ENCODE peak calls at places on chromosomes 2 and 18, in seven cellular contexts. H, G, I, T, N, E and P are unnamed samples.

GRCh38 chr2:69166812-69167468 is 154.0 kb downstream of the ANTXR1 start:
- DNase-seq in N (no peak), I (no peak), E (no peak), G (peak; percentile 16), H (no peak), T (no peak), P (no peak)

GRCh38 chr18:58263055-58263732 is 219.2 kb downstream of the NEDD4L start:
- DNase-seq in H (no peak), I (no peak), G (no peak), N (peak; percentile 86), T (no peak), E (no peak), P (no peak)

GRCh38 chr18:23811176-23811575 is 121.9 kb downstream of the LAMA3 start:
- DNase-seq in N (no peak), E (no peak), H (no peak), G (no peak), T (no peak), I (no peak), P (no peak)

GRCh38 chr2:195494452-195494851 is 162.6 kb upstream of the SLC39A10 start:
- DNase-seq in I (no peak), E (no peak), H (no peak), N (no peak), G (no peak), T (no peak), P (no peak)

GRCh38 chr2:241774419-241775222 is 2.0 kb upstream of the GAL3ST2 start:
- DNase-seq in I (no peak), H (peak; percentile 37), E (peak; percentile 79), G (no peak), N (peak; percentile 53), T (peak; percentile 53), P (no peak)

GRCh38 chr18:25310045-25310444 is 41.9 kb downstream of the ZNF521 start:
- DNase-seq in H (no peak), E (no peak), I (no peak), G (no peak), N (peak; percentile 45), T (no peak), P (no peak)

GRCh38 chr2:11160731-11161455 is 5.6 kb downstream of the SLC66A3 start:
- DNase-seq in G (no peak), N (no peak), I (no peak), E (peak; percentile 30), T (no peak), H (no peak), P (no peak)

GRCh38 chr18:75200644-75201272 is 8.2 kb downstream of the PTGR3 start:
- DNase-seq in H (no peak), N (no peak), E (no peak), I (no peak), G (no peak), T (no peak), P (no peak)

GRCh38 chr18:79879566-79879965 is 71.9 kb downstream of the SLC66A2 start:
- DNase-seq in I (no peak), T (no peak), N (no peak), E (no peak), H (no peak), G (no peak), P (no peak)

GRCh38 chr2:113277474-113278072 is 1.1 kb downstream of the PAX8 start:
- DNase-seq in N (no peak), T (no peak), I (no peak), H (no peak), E (no peak), G (no peak), P (no peak)
- H3K4me3 ChIP-seq in N (no peak overlapping the region), T (no peak overlapping the region), I (no peak overlapping the region), H (no peak overlapping the region), E (no peak overlapping the region), G (peak overlapping the region; percentile 12), P (no peak overlapping the region)

DNA sequence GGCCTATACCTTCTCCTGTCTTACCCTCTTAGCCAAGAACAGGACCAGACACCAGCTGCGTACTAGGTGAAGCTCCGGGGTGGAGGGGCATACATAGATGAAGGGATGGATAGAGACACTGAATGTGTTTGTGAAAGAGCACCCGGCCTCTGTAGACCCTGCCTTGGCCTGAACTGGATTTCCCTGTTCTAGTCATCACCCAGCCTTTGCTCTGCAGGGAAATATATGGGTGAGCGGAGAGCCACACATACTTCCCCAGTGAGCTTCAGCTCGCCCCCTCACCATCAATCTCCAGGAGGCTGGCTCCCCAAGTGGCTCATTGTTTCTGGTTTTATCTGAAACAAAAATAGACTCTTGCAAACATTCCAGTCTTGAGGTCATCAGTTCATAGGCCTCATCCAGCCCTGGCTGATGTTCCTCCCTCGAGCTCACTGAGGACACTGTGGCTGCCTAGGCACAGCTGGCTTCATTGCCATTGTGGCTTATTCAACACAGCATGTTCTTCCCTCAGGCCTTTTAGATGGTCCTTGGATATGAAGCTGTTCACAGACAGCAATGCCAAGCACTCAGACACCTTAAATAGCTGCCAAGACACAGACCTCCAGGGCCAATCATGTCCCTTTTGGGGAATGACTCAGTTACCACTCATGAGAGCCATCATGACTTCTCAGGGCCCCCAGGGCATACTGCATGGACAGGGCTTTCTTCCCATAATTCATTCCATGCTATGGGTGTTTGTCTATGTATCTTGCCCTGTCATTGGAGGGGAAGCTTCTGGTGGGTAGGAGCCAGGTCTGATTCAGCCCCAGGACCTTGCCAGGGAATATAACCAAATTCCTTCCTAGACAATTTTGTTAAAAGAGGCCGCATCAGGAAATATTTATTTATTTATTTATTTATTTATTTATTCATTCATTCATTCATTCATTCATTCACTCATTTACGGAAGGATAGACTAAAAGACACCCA is 82.4 kb downstream of the TTC32 start:
- DNase-seq in E (no peak), N (peak; percentile 92), I (no peak), H (no peak), G (no peak), T (no peak), P (no peak)
- TF ChIP-seq CTCF in E (no peak), N (no peak), I (no peak), H (no peak), G (no peak), T (no peak), P (no peak)

GRCh38 chr18:77076111-77076510 is 56.5 kb downstream of the MBP start:
- DNase-seq in E (no peak), G (no peak), N (no peak), T (no peak), I (no peak), H (no peak), P (no peak)
- H3K36me3 ChIP-seq in E (no peaks in the 10 kb centered on the region), G (no peaks in the 10 kb centered on the region), N (no peaks in the 10 kb centered on the region), T (no peaks in the 10 kb centered on the region), I (no peaks in the 10 kb centered on the region), H (no peaks in the 10 kb centered on the region), P (no peaks in the 10 kb centered on the region)

DNA sequence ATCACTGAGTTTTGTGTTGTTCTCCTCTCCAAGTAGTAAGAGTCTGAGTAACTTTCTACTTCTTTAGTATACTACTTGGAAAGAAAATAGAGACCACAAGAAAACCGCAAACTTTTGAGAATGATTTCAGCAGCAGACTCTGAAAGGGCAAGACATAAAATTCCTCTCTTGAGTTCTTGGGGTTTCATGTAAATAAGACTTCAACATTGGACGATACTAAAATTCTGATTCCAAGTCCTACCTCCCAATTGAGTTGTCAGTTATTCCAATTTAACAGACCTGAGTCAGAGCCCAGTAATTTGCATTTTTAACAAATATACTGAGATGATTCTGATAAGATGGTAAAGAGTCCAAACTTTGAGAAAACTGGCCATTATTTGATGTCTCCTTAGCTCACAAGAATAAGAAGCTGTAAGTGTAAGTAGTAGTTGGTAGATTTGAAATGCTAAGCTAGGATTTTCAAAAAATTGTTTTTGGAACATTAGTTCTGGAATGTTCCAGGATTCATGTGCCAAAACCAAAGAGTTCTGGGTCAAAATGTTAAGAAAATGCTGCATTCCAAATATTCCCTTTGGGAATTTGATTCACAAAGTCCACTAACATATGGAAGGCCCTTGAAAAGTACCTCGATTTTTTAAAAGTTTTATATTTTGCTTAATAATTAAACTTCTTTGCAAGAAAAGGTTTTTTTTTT is 261.5 kb upstream of the SPOPL start:
- DNase-seq in H (no peak), T (no peak), N (no peak), E (no peak), I (no peak), G (no peak), P (no peak)
- H3K4me3 ChIP-seq in H (no peak overlapping the region), T (no peak overlapping the region), N (no peak overlapping the region), E (no peak overlapping the region), I (no peak overlapping the region), G (no peak overlapping the region), P (no peak overlapping the region)

DNA sequence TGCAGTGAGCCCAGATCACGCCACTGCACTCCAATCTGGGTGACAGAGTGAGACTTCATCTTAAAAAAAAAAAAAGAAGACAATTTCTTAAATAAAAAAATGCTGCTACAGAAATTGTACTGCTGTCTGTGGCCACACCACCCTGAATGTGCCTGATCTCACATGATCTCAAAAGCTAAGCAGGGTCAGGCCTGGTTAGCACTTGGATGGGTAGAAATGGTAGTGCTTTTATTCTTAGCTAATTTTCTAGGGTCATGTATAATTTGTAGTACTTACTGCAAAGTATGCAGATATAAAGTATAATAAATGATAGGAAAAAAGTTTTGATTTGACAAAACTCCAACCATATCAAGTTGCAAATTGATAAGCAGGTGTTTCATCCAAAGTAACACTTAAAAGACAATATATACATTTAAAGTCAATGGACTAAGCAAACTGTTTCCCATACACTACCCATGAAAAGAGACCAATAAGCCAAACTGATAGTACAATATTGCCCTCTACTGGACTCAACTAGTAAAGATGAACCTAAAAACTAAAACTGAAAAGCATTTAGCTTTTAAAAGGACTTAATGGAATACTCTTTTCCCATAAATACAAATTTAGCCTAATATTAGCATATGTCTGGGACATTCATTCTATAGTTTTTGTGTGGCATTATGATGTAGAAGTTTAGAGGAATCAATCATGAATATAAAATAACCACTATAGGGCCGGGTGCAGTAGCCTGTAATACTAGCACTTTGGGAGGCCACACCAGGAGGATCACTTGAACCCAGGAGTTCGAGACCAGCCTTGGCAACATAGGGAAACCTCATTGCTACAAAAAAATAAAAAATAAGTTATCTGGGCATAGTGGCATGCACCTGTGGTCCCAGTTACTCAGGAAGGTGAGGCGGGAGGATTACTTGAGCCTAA is 18.6 kb upstream of the PEX13 start:
- DNase-seq in H (no peak), I (no peak), N (peak; percentile 65), G (no peak), E (no peak), T (no peak), P (no peak)
- TF ChIP-seq CTCF in H (no peak), I (peak; percentile 59), N (peak; percentile 47), G (peak; percentile 74), E (peak; percentile 56), T (peak; percentile 62), P (peak; percentile 43)

GRCh38 chr2:37650548-37651101 is 20.8 kb downstream of the CDC42EP3 start:
- DNase-seq in E (no peak), I (no peak), H (no peak), N (no peak), T (no peak), G (no peak), P (no peak)
- H3K36me3 ChIP-seq in E (no peaks in the 10 kb centered on the region), I (no peaks in the 10 kb centered on the region), H (no peaks in the 10 kb centered on the region), N (peaks cover 11% of the 10 kb centered on the region), T (peaks cover 8% of the 10 kb centered on the region), G (peaks cover 13% of the 10 kb centered on the region), P (no peaks in the 10 kb centered on the region)

DNA sequence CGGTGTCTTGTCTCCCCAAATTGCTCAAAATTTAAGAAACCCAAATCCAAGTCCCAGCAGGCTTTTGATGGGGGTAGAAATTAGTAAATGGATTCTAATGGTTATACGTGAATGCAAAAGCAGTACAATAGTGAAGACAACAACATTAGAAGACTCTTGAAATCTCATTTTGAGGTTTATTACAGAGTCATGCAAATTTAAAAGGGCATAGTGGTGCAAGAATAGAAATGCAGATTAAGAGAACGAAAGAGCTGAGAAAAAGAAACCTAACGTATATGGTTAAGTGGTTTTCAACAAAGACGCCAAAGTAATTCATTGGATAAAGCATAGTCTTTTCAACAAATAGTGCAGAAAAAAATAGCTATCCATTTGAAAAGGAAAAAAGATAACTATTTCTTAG is 33.2 kb upstream of the CXXC1 start:
- DNase-seq in G (no peak), N (no peak), E (no peak), I (no peak), T (no peak), H (no peak), P (no peak)
- H3K4me3 ChIP-seq in G (no peak overlapping the region), N (no peak overlapping the region), E (no peak overlapping the region), I (no peak overlapping the region), T (no peak overlapping the region), H (no peak overlapping the region), P (no peak overlapping the region)